ENCODE peak calls at places on chromosomes 3 and 15, in eight cellular contexts. One of them, this sample, is unnamed.

GRCh38 chr3:109545746-109546145 is 208.4 kb upstream of the DPPA4 start:
- DNase-seq in B cell: no peak
- DNase-seq in H9: no peak
- DNase-seq in hepatocyte: no peak
- DNase-seq in left ventricle myocardium inferior: no peak
- DNase-seq in Panc1: no peak
- DNase-seq in tibial nerve: no peak
- DNase-seq in AG10803: no peak
- DNase-seq in this sample: no peak

GRCh38 chr15:98667521-98668179 is 19.3 kb downstream of the IGF1R start:
- DNase-seq in B cell: no peak
- DNase-seq in H9: peak; percentile 63
- DNase-seq in hepatocyte: no peak
- DNase-seq in left ventricle myocardium inferior: no peak
- DNase-seq in Panc1: no peak
- DNase-seq in tibial nerve: no peak
- DNase-seq in AG10803: no peak
- DNase-seq in this sample: no peak

GRCh38 chr3:53843195-53844177 is 2.7 kb downstream of the CHDH start:
- DNase-seq in B cell: no peak
- DNase-seq in H9: no peak
- DNase-seq in hepatocyte: no peak
- DNase-seq in left ventricle myocardium inferior: no peak
- DNase-seq in Panc1: no peak
- DNase-seq in tibial nerve: no peak
- DNase-seq in AG10803: no peak
- DNase-seq in this sample: no peak

GRCh38 chr3:78165876-78166275 is 1126.0 kb downstream of the ROBO2 start:
- DNase-seq in B cell: no peak
- DNase-seq in H9: no peak
- DNase-seq in hepatocyte: no peak
- DNase-seq in left ventricle myocardium inferior: no peak
- DNase-seq in Panc1: no peak
- DNase-seq in tibial nerve: no peak
- DNase-seq in AG10803: no peak
- DNase-seq in this sample: no peak

GRCh38 chr15:42329161-42329560 is 30.1 kb upstream of the CAPN3 start:
- DNase-seq in B cell: no peak
- DNase-seq in H9: no peak
- DNase-seq in hepatocyte: no peak
- DNase-seq in left ventricle myocardium inferior: no peak
- DNase-seq in Panc1: no peak
- DNase-seq in tibial nerve: no peak
- DNase-seq in AG10803: no peak
- DNase-seq in this sample: no peak

GRCh38 chr15:50235794-50236193 is 29.7 kb downstream of the HDC start:
- DNase-seq in B cell: no peak
- DNase-seq in H9: no peak
- DNase-seq in hepatocyte: no peak
- DNase-seq in left ventricle myocardium inferior: no peak
- DNase-seq in Panc1: no peak
- DNase-seq in tibial nerve: no peak
- DNase-seq in AG10803: no peak
- DNase-seq in this sample: no peak

GRCh38 chr3:101643861-101644613 is 32.9 kb downstream of the ZBTB11 start:
- DNase-seq in B cell: no peak
- DNase-seq in H9: no peak
- DNase-seq in hepatocyte: no peak
- DNase-seq in left ventricle myocardium inferior: no peak
- DNase-seq in Panc1: no peak
- DNase-seq in tibial nerve: no peak
- DNase-seq in AG10803: peak; percentile 63
- DNase-seq in this sample: no peak

GRCh38 chr3:13006216-13006990 is 66.8 kb downstream of the IQSEC1 start:
- DNase-seq in B cell: no peak
- DNase-seq in H9: no peak
- DNase-seq in hepatocyte: no peak
- DNase-seq in left ventricle myocardium inferior: no peak
- DNase-seq in Panc1: no peak
- DNase-seq in tibial nerve: no peak
- DNase-seq in AG10803: no peak
- DNase-seq in this sample: no peak

GRCh38 chr3:177290633-177291032 is 93.4 kb upstream of the TBL1XR1 start:
- DNase-seq in B cell: no peak
- DNase-seq in H9: no peak
- DNase-seq in hepatocyte: no peak
- DNase-seq in left ventricle myocardium inferior: no peak
- DNase-seq in Panc1: no peak
- DNase-seq in tibial nerve: no peak
- DNase-seq in AG10803: no peak
- DNase-seq in this sample: no peak

GRCh38 chr15:22794621-22795167 is 8.2 kb downstream of the NIPA1 start:
- DNase-seq in B cell: no peak
- DNase-seq in H9: no peak
- DNase-seq in hepatocyte: no peak
- DNase-seq in left ventricle myocardium inferior: no peak
- DNase-seq in Panc1: no peak
- DNase-seq in tibial nerve: no peak
- DNase-seq in AG10803: no peak
- DNase-seq in this sample: no peak

GRCh38 chr3:111980716-111981456 is 2.1 kb downstream of the ABHD10 start:
- DNase-seq in B cell: no peak
- DNase-seq in H9: no peak
- DNase-seq in hepatocyte: no peak
- DNase-seq in left ventricle myocardium inferior: no peak
- DNase-seq in Panc1: no peak
- DNase-seq in tibial nerve: no peak
- DNase-seq in AG10803: no peak
- DNase-seq in this sample: no peak

GRCh38 chr15:68389936-68390790 is 41.8 kb downstream of the ITGA11 start:
- DNase-seq in B cell: no peak
- DNase-seq in H9: peak; percentile 20
- DNase-seq in hepatocyte: no peak
- DNase-seq in left ventricle myocardium inferior: no peak
- DNase-seq in Panc1: no peak
- DNase-seq in tibial nerve: no peak
- DNase-seq in AG10803: peak; percentile 37
- DNase-seq in this sample: no peak

GRCh38 chr3:43584043-43584826 is 37.6 kb downstream of the ANO10 start:
- DNase-seq in B cell: no peak
- DNase-seq in H9: no peak
- DNase-seq in hepatocyte: no peak
- DNase-seq in left ventricle myocardium inferior: no peak
- DNase-seq in Panc1: no peak
- DNase-seq in tibial nerve: no peak
- DNase-seq in AG10803: peak; percentile 22
- DNase-seq in this sample: no peak

GRCh38 chr3:126130081-126130855 is 46.3 kb upstream of the SLC41A3 start:
- DNase-seq in B cell: no peak
- DNase-seq in H9: no peak
- DNase-seq in hepatocyte: no peak
- DNase-seq in left ventricle myocardium inferior: peak; percentile 7
- DNase-seq in Panc1: no peak
- DNase-seq in tibial nerve: no peak
- DNase-seq in AG10803: no peak
- DNase-seq in this sample: peak; percentile 80

GRCh38 chr3:78957456-78957855 is 810.3 kb downstream of the ROBO1 start:
- DNase-seq in B cell: no peak
- DNase-seq in H9: no peak
- DNase-seq in hepatocyte: no peak
- DNase-seq in left ventricle myocardium inferior: no peak
- DNase-seq in Panc1: no peak
- DNase-seq in tibial nerve: no peak
- DNase-seq in AG10803: no peak
- DNase-seq in this sample: no peak

GRCh38 chr3:139198186-139198585 is 145.6 kb upstream of the MRPS22 start:
- DNase-seq in B cell: no peak
- DNase-seq in H9: no peak
- DNase-seq in hepatocyte: no peak
- DNase-seq in left ventricle myocardium inferior: no peak
- DNase-seq in Panc1: no peak
- DNase-seq in tibial nerve: no peak
- DNase-seq in AG10803: no peak
- DNase-seq in this sample: no peak

GRCh38 chr3:9352917-9353823 is 9.7 kb upstream of the THUMPD3 start:
- DNase-seq in B cell: peak; percentile 62
- DNase-seq in H9: peak; percentile 68
- DNase-seq in hepatocyte: peak; percentile 81
- DNase-seq in left ventricle myocardium inferior: peak; percentile 60
- DNase-seq in Panc1: peak; percentile 56
- DNase-seq in tibial nerve: peak; percentile 34
- DNase-seq in AG10803: peak; percentile 73
- DNase-seq in this sample: peak; percentile 77

GRCh38 chr3:15050405-15051092 is 14.6 kb downstream of the MRPS25 start:
- DNase-seq in B cell: peak; percentile 91
- DNase-seq in H9: no peak
- DNase-seq in hepatocyte: no peak
- DNase-seq in left ventricle myocardium inferior: no peak
- DNase-seq in Panc1: no peak
- DNase-seq in tibial nerve: no peak
- DNase-seq in AG10803: no peak
- DNase-seq in this sample: no peak

GRCh38 chr3:39176025-39176714 is 16.2 kb downstream of the XIRP1 start:
- DNase-seq in B cell: no peak
- DNase-seq in H9: no peak
- DNase-seq in hepatocyte: no peak
- DNase-seq in left ventricle myocardium inferior: no peak
- DNase-seq in Panc1: no peak
- DNase-seq in tibial nerve: no peak
- DNase-seq in AG10803: no peak
- DNase-seq in this sample: no peak

GRCh38 chr3:39177708-39178332 is 14.6 kb downstream of the XIRP1 start:
- DNase-seq in B cell: peak; percentile 76
- DNase-seq in H9: peak; percentile 90
- DNase-seq in hepatocyte: peak; percentile 95
- DNase-seq in left ventricle myocardium inferior: peak; percentile 89
- DNase-seq in Panc1: no peak
- DNase-seq in tibial nerve: peak; percentile 80
- DNase-seq in AG10803: peak; percentile 94
- DNase-seq in this sample: peak; percentile 72

GRCh38 chr3:39180183-39180545 is 12.2 kb downstream of the XIRP1 start:
- DNase-seq in B cell: no peak
- DNase-seq in H9: no peak
- DNase-seq in hepatocyte: no peak
- DNase-seq in left ventricle myocardium inferior: no peak
- DNase-seq in Panc1: no peak
- DNase-seq in tibial nerve: no peak
- DNase-seq in AG10803: no peak
- DNase-seq in this sample: no peak

GRCh38 chr3:39180546-39181346 is 11.6 kb downstream of the XIRP1 start:
- DNase-seq in B cell: peak; percentile 92
- DNase-seq in H9: peak; percentile 94
- DNase-seq in hepatocyte: peak; percentile 98
- DNase-seq in left ventricle myocardium inferior: peak; percentile 94
- DNase-seq in Panc1: no peak
- DNase-seq in tibial nerve: peak; percentile 85
- DNase-seq in AG10803: peak; percentile 72
- DNase-seq in this sample: peak; percentile 89

DNA sequence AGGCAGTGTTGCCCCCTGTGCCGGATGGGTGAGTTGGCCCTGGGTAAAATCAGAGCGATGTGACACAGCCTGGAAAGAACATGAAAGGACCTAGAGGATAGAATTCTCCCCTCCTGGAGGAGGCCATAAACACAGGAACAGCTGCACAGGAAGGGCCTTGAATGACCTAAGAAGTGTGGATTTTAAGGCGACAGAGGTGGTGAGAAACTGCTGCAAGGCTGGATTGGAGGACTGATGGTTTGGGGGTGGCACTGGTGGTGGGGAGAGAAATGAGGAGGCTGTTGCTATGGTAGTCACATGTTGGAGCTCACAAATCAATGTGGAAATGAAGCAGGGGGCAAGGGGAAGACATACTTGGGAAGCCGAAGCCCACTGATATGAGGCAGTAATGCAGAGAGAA is 13.8 kb downstream of the XIRP1 start:
- DNase-seq in B cell: no peak
- DNase-seq in H9: no peak
- DNase-seq in hepatocyte: no peak
- DNase-seq in left ventricle myocardium inferior: no peak
- DNase-seq in Panc1: no peak
- DNase-seq in tibial nerve: no peak
- DNase-seq in AG10803: peak; percentile 42
- DNase-seq in this sample: no peak
- TF ChIP-seq CTCF in B cell: no peak
- TF ChIP-seq CTCF in H9: no peak
- TF ChIP-seq CTCF in hepatocyte: no peak
- TF ChIP-seq CTCF in left ventricle myocardium inferior: no peak
- TF ChIP-seq CTCF in Panc1: no peak
- TF ChIP-seq CTCF in tibial nerve: no peak
- TF ChIP-seq CTCF in AG10803: no peak
- TF ChIP-seq CTCF in this sample: no peak

GRCh38 chr3:47250309-47251060 is 32.1 kb downstream of the KIF9 start:
- DNase-seq in B cell: no peak
- DNase-seq in H9: peak; percentile 75
- DNase-seq in hepatocyte: peak; percentile 29
- DNase-seq in left ventricle myocardium inferior: peak; percentile 27
- DNase-seq in Panc1: no peak
- DNase-seq in tibial nerve: peak; percentile 18
- DNase-seq in AG10803: peak; percentile 33
- DNase-seq in this sample: peak; percentile 51
- TF ChIP-seq CTCF in B cell: no peak
- TF ChIP-seq CTCF in H9: peak; percentile 63
- TF ChIP-seq CTCF in hepatocyte: peak; percentile 24
- TF ChIP-seq CTCF in left ventricle myocardium inferior: peak; percentile 73
- TF ChIP-seq CTCF in Panc1: peak; percentile 67
- TF ChIP-seq CTCF in tibial nerve: peak; percentile 12
- TF ChIP-seq CTCF in AG10803: peak; percentile 47
- TF ChIP-seq CTCF in this sample: peak; percentile 10

DNA sequence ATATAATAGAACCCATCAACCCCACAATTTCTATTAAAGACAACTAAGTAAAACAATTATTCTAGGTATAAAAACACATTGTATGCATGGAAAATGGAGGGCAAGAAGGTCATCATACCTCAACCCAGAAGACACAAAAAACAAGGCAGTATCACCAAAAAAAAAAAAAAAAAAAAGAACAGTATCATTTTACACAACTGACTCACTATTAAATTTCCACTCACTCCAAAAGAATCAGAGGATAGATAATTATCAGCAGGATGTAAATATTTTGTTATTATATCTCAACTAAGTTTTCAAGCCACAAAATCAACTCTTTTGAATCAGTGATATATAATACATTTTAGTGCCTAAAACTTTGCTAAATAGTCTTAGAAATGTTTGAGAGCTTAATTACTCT is 55.0 kb downstream of the CLASP2 start:
- DNase-seq in B cell: no peak
- DNase-seq in H9: no peak
- DNase-seq in hepatocyte: no peak
- DNase-seq in left ventricle myocardium inferior: no peak
- DNase-seq in Panc1: no peak
- DNase-seq in tibial nerve: no peak
- DNase-seq in AG10803: no peak
- DNase-seq in this sample: no peak
- TF ChIP-seq CTCF in B cell: no peak
- TF ChIP-seq CTCF in H9: no peak
- TF ChIP-seq CTCF in hepatocyte: no peak
- TF ChIP-seq CTCF in left ventricle myocardium inferior: no peak
- TF ChIP-seq CTCF in Panc1: no peak
- TF ChIP-seq CTCF in tibial nerve: no peak
- TF ChIP-seq CTCF in AG10803: no peak
- TF ChIP-seq CTCF in this sample: no peak

GRCh38 chr3:186930639-186931486 is 537 bp downstream of the ST6GAL1 start:
- DNase-seq in B cell: peak; percentile 88
- DNase-seq in H9: peak; percentile 89
- DNase-seq in hepatocyte: peak; percentile 73
- DNase-seq in left ventricle myocardium inferior: peak; percentile 75
- DNase-seq in Panc1: no peak
- DNase-seq in tibial nerve: peak; percentile 15
- DNase-seq in AG10803: peak; percentile 12
- DNase-seq in this sample: peak; percentile 79
- TF ChIP-seq CTCF in B cell: peak; percentile 47
- TF ChIP-seq CTCF in H9: peak; percentile 39
- TF ChIP-seq CTCF in hepatocyte: no peak
- TF ChIP-seq CTCF in left ventricle myocardium inferior: peak; percentile 38
- TF ChIP-seq CTCF in Panc1: peak; percentile 14
- TF ChIP-seq CTCF in tibial nerve: no peak
- TF ChIP-seq CTCF in AG10803: no peak
- TF ChIP-seq CTCF in this sample: no peak

This sample was measured in Calu3.